ENCODE peak calls at places on chromosomes 5 and 9, in six cellular contexts. Q is effector CD4-positive, alpha-beta T cell; Y is GDM1; C is heart left ventricle; W is neural crest cell; A is activated T-cell treated with anti-CD3 and anti-CD28 coated beads, Interleukin-2, amount 50 U/mL, for 72 hours. U is an unnamed sample.

GRCh38 chr5:128498844-128499455 is 39.1 kb downstream of the FBN2 start:
- DNase-seq in C (no peak), Q (no peak), Y (no peak), W (no peak), A (no peak), U (no peak)

GRCh38 chr5:123937230-123937629 is 425.3 kb downstream of the CSNK1G3 start:
- DNase-seq in A (no peak), C (no peak), Y (peak; percentile 25), W (no peak), Q (no peak), U (peak; percentile 39)

GRCh38 chr5:65722575-65723424 is 795 bp downstream of the NLN start:
- DNase-seq in C (no peak), Y (no peak), W (peak; percentile 29), Q (no peak), A (no peak), U (peak; percentile 20)

GRCh38 chr5:77718934-77719610 is 57.1 kb downstream of the TBCA start:
- DNase-seq in A (no peak), C (no peak), Q (no peak), Y (no peak), W (no peak), U (no peak)

GRCh38 chr5:132262882-132263547 is 5.5 kb downstream of the PDLIM4 start:
- DNase-seq in C (no peak), Y (no peak), W (no peak), A (no peak), Q (no peak), U (no peak)

GRCh38 chr5:160477266-160477970 is 55.8 kb downstream of the PTTG1 start:
- DNase-seq in Y (no peak), A (no peak), C (no peak), W (no peak), Q (peak; percentile 31), U (no peak)

GRCh38 chr5:76441101-76441500 is 38.0 kb downstream of the IQGAP2 start:
- DNase-seq in Y (no peak), C (no peak), Q (no peak), A (no peak), W (no peak), U (no peak)

GRCh38 chr9:91161465-91162275 is 200.0 kb downstream of the AUH start:
- DNase-seq in Q (no peak), C (no peak), Y (no peak), W (no peak), A (no peak), U (no peak)

GRCh38 chr5:108753331-108753730 is 5.6 kb downstream of the FER start:
- DNase-seq in W (no peak), C (no peak), A (no peak), Y (no peak), Q (no peak), U (no peak)

GRCh38 chr5:135236187-135236835 is 162.7 kb downstream of the MACROH2A1 start:
- DNase-seq in A (no peak), C (no peak), Y (no peak), Q (no peak), W (no peak), U (no peak)

GRCh38 chr5:139650031-139650688 is 2.0 kb downstream of the CXXC5 start:
- DNase-seq in Q (no peak), C (peak; percentile 73), W (peak; percentile 55), A (peak; percentile 46), Y (no peak), U (peak; percentile 72)

GRCh38 chr5:171322527-171322926 is 13.5 kb downstream of the TLX3 start:
- DNase-seq in A (no peak), C (no peak), Y (no peak), Q (no peak), W (no peak), U (no peak)

GRCh38 chr5:159668556-159668955 is 247.7 kb upstream of the ADRA1B start:
- DNase-seq in C (no peak), Y (no peak), A (no peak), Q (no peak), W (no peak), U (no peak)

GRCh38 chr5:133741396-133741795 is 129.1 kb upstream of the FSTL4 start:
- DNase-seq in Y (no peak), W (no peak), C (no peak), Q (no peak), A (no peak), U (no peak)

GRCh38 chr9:85182381-85182780 is 512.9 kb downstream of the NTRK2 start:
- DNase-seq in Y (no peak), W (no peak), Q (no peak), C (no peak), A (no peak), U (no peak)

GRCh38 chr9:120434532-120434931 is 145.4 kb downstream of the CDK5RAP2 start:
- DNase-seq in A (no peak), Y (no peak), C (peak; percentile 63), W (no peak), Q (no peak), U (no peak)

GRCh38 chr9:114261026-114261425 is 61.9 kb upstream of the ORM1 start:
- DNase-seq in C (no peak), Q (no peak), W (no peak), A (no peak), Y (no peak), U (peak; percentile 30)

GRCh38 chr9:131692612-131692976 is 47.3 kb downstream of the RAPGEF1 start:
- DNase-seq in Q (no peak), C (no peak), A (no peak), Y (no peak), W (no peak), U (no peak)

GRCh38 chr9:109799792-109800191 is 19.8 kb downstream of the PALM2AKAP2 start:
- DNase-seq in Y (no peak), Q (no peak), A (no peak), C (no peak), W (no peak), U (no peak)

GRCh38 chr5:141969783-141970741 is 1.2 kb downstream of the RNF14 start:
- DNase-seq in Y (peak; percentile 10), C (no peak), Q (no peak), W (no peak), A (no peak), U (no peak)

GRCh38 chr5:6733411-6734242 is 20.4 kb downstream of the TENT4A start:
- DNase-seq in W (no peak), Y (no peak), Q (no peak), A (no peak), C (no peak), U (no peak)

GRCh38 chr5:5373351-5374033 is 49.0 kb upstream of the ICE1 start:
- DNase-seq in A (no peak), Q (no peak), W (no peak), C (no peak), Y (no peak), U (no peak)

GRCh38 chr5:180441577-180441976 is 52.6 kb upstream of the CNOT6 start:
- DNase-seq in C (no peak), Q (no peak), W (no peak), A (no peak), Y (no peak), U (no peak)

GRCh38 chr5:14937277-14937676 is 65.7 kb upstream of the ANKH start:
- DNase-seq in Q (no peak), C (no peak), W (peak; percentile 9), Y (no peak), A (no peak), U (no peak)

GRCh38 chr5:149857499-149857898 is 87.1 kb downstream of the PDE6A start:
- DNase-seq in W (no peak), Q (no peak), Y (peak; percentile 32), C (peak; percentile 86), A (no peak), U (no peak)

GRCh38 chr5:124395287-124395686 is 351.2 kb downstream of the ZNF608 start:
- DNase-seq in A (no peak), W (peak; percentile 22), Q (no peak), Y (no peak), C (no peak), U (no peak)

GRCh38 chr5:180799902-180800801 is 2.5 kb downstream of the MGAT1 start:
- DNase-seq in Q (no peak), A (peak; percentile 34), Y (no peak), W (no peak), C (no peak), U (no peak)

GRCh38 chr9:131960805-131961495 is 118.7 kb downstream of the MED27 start:
- DNase-seq in Y (no peak), W (peak; percentile 14), C (no peak), Q (no peak), A (no peak), U (no peak)

GRCh38 chr5:17860660-17861315 is 226.5 kb downstream of the TAF11L14 start:
- DNase-seq in W (no peak), C (no peak), A (no peak), Y (no peak), Q (no peak), U (no peak)

GRCh38 chr5:30650311-30650710 is 543.2 kb upstream of the CDH6 start:
- DNase-seq in W (no peak), A (no peak), Q (no peak), C (no peak), Y (no peak), U (no peak)

GRCh38 chr9:115939065-115939765 is 214.4 kb upstream of the PAPPA start:
- DNase-seq in C (no peak), A (no peak), Y (no peak), W (no peak), Q (no peak), U (no peak)

GRCh38 chr5:7208911-7209310 is 187.0 kb upstream of the ADCY2 start:
- DNase-seq in A (no peak), W (no peak), Y (no peak), C (no peak), Q (no peak), U (no peak)

GRCh38 chr5:134458234-134458633 is 46.6 kb upstream of the CDKN2AIPNL start:
- DNase-seq in A (no peak), Y (no peak), Q (no peak), W (no peak), C (peak; percentile 81), U (no peak)

GRCh38 chr5:37005946-37006540 is 129.5 kb downstream of the NIPBL start:
- DNase-seq in C (no peak), A (no peak), Q (no peak), W (no peak), Y (peak; percentile 6), U (no peak)